ENCODE peak calls at places on chromosome 1, in six cellular contexts. One of them, this sample, is unnamed. For H3K4me1, the result is how much of the 10 kb centered on the place peaks cover.

GRCh38 chr1:119010201-119010600 is 22.1 kb upstream of the TBX15 start:
- DNase-seq in hepatocyte: no peak
- DNase-seq in DND-41: no peak
- DNase-seq in heart left ventricle: no peak
- DNase-seq in MM.1S: no peak
- DNase-seq in esophagus squamous epithelium: no peak
- DNase-seq in this sample: no peak

GRCh38 chr1:94025383-94026340 is 95.3 kb downstream of the ABCA4 start:
- DNase-seq in hepatocyte: peak
- DNase-seq in DND-41: peak
- DNase-seq in heart left ventricle: no peak
- DNase-seq in MM.1S: no peak
- DNase-seq in esophagus squamous epithelium: no peak
- DNase-seq in this sample: peak

GRCh38 chr1:6962956-6963915 is 178.0 kb downstream of the CAMTA1 start:
- DNase-seq in hepatocyte: peak
- DNase-seq in DND-41: no peak
- DNase-seq in heart left ventricle: peak
- DNase-seq in MM.1S: peak
- DNase-seq in esophagus squamous epithelium: no peak
- DNase-seq in this sample: peak

GRCh38 chr1:4395676-4396075 is 258.7 kb upstream of the AJAP1 start:
- DNase-seq in hepatocyte: no peak
- DNase-seq in DND-41: no peak
- DNase-seq in heart left ventricle: no peak
- DNase-seq in MM.1S: no peak
- DNase-seq in esophagus squamous epithelium: no peak
- DNase-seq in this sample: no peak

GRCh38 chr1:52814465-52814864 is 28.1 kb upstream of the ZYG11A start:
- DNase-seq in hepatocyte: peak
- DNase-seq in DND-41: no peak
- DNase-seq in heart left ventricle: no peak
- DNase-seq in MM.1S: no peak
- DNase-seq in esophagus squamous epithelium: no peak
- DNase-seq in this sample: no peak

GRCh38 chr1:151992345-151993083 is 1.1 kb downstream of the S100A10 start:
- DNase-seq in hepatocyte: peak
- DNase-seq in DND-41: no peak
- DNase-seq in heart left ventricle: peak
- DNase-seq in MM.1S: no peak
- DNase-seq in esophagus squamous epithelium: peak
- DNase-seq in this sample: no peak

GRCh38 chr1:61293197-61293596 is 210.8 kb downstream of the NFIA start:
- DNase-seq in hepatocyte: no peak
- DNase-seq in DND-41: no peak
- DNase-seq in heart left ventricle: no peak
- DNase-seq in MM.1S: no peak
- DNase-seq in esophagus squamous epithelium: no peak
- DNase-seq in this sample: no peak

GRCh38 chr1:150149490-150150453 is at the start of gene PLEKHO1:
- DNase-seq in hepatocyte: peak
- DNase-seq in DND-41: peak
- DNase-seq in heart left ventricle: peak
- DNase-seq in MM.1S: peak
- DNase-seq in esophagus squamous epithelium: no peak
- DNase-seq in this sample: peak

GRCh38 chr1:27382950-27383627 is at the start of gene CD164L2:
- DNase-seq in hepatocyte: peak
- DNase-seq in DND-41: no peak
- DNase-seq in heart left ventricle: no peak
- DNase-seq in MM.1S: no peak
- DNase-seq in esophagus squamous epithelium: no peak
- DNase-seq in this sample: no peak

GRCh38 chr1:234727018-234727757 is 117.2 kb upstream of the IRF2BP2 start:
- DNase-seq in hepatocyte: no peak
- DNase-seq in DND-41: no peak
- DNase-seq in heart left ventricle: no peak
- DNase-seq in MM.1S: peak
- DNase-seq in esophagus squamous epithelium: no peak
- DNase-seq in this sample: peak

GRCh38 chr1:101331794-101332193 is 95.0 kb downstream of the S1PR1 start:
- DNase-seq in hepatocyte: no peak
- DNase-seq in DND-41: no peak
- DNase-seq in heart left ventricle: no peak
- DNase-seq in MM.1S: no peak
- DNase-seq in esophagus squamous epithelium: no peak
- DNase-seq in this sample: no peak

GRCh38 chr1:116401646-116402176 is 28.7 kb downstream of the ATP1A1 start:
- DNase-seq in hepatocyte: no peak
- DNase-seq in DND-41: no peak
- DNase-seq in heart left ventricle: no peak
- DNase-seq in MM.1S: no peak
- DNase-seq in esophagus squamous epithelium: no peak
- DNase-seq in this sample: no peak

GRCh38 chr1:197695961-197696360 is 79.3 kb downstream of the DENND1B start:
- DNase-seq in hepatocyte: no peak
- DNase-seq in DND-41: no peak
- DNase-seq in heart left ventricle: no peak
- DNase-seq in MM.1S: no peak
- DNase-seq in esophagus squamous epithelium: no peak
- DNase-seq in this sample: no peak

GRCh38 chr1:168340796-168341510 is 60.3 kb downstream of the TBX19 start:
- DNase-seq in hepatocyte: no peak
- DNase-seq in DND-41: no peak
- DNase-seq in heart left ventricle: no peak
- DNase-seq in MM.1S: peak
- DNase-seq in esophagus squamous epithelium: no peak
- DNase-seq in this sample: no peak

GRCh38 chr1:93200714-93201113 is 20.2 kb downstream of the CCDC18 start:
- DNase-seq in hepatocyte: no peak
- DNase-seq in DND-41: no peak
- DNase-seq in heart left ventricle: no peak
- DNase-seq in MM.1S: no peak
- DNase-seq in esophagus squamous epithelium: no peak
- DNase-seq in this sample: no peak

GRCh38 chr1:210200090-210200736 is 32.4 kb upstream of the SERTAD4 start:
- DNase-seq in hepatocyte: no peak
- DNase-seq in DND-41: no peak
- DNase-seq in heart left ventricle: no peak
- DNase-seq in MM.1S: no peak
- DNase-seq in esophagus squamous epithelium: no peak
- DNase-seq in this sample: peak

GRCh38 chr1:220970311-220970710 is 91.1 kb downstream of the HLX start:
- DNase-seq in hepatocyte: no peak
- DNase-seq in DND-41: no peak
- DNase-seq in heart left ventricle: no peak
- DNase-seq in MM.1S: no peak
- DNase-seq in esophagus squamous epithelium: no peak
- DNase-seq in this sample: no peak

GRCh38 chr1:209692296-209692695 is 12.3 kb upstream of the HSD11B1 start:
- DNase-seq in hepatocyte: no peak
- DNase-seq in DND-41: no peak
- DNase-seq in heart left ventricle: no peak
- DNase-seq in MM.1S: no peak
- DNase-seq in esophagus squamous epithelium: no peak
- DNase-seq in this sample: peak

GRCh38 chr1:65256860-65257719 is 52.3 kb upstream of the DNAJC6 start:
- DNase-seq in hepatocyte: no peak
- DNase-seq in DND-41: no peak
- DNase-seq in heart left ventricle: no peak
- DNase-seq in MM.1S: no peak
- DNase-seq in esophagus squamous epithelium: no peak
- DNase-seq in this sample: no peak

GRCh38 chr1:232367293-232367692 is 262.6 kb downstream of the SIPA1L2 start:
- DNase-seq in hepatocyte: peak
- DNase-seq in DND-41: no peak
- DNase-seq in heart left ventricle: no peak
- DNase-seq in MM.1S: no peak
- DNase-seq in esophagus squamous epithelium: no peak
- DNase-seq in this sample: no peak

GRCh38 chr1:58779059-58779754 is 4.6 kb downstream of the JUN start:
- DNase-seq in hepatocyte: peak
- DNase-seq in DND-41: no peak
- DNase-seq in heart left ventricle: no peak
- DNase-seq in MM.1S: no peak
- DNase-seq in esophagus squamous epithelium: no peak
- DNase-seq in this sample: no peak

GRCh38 chr1:172719694-172720138 is 60.8 kb downstream of the FASLG start:
- DNase-seq in hepatocyte: peak
- DNase-seq in DND-41: no peak
- DNase-seq in heart left ventricle: no peak
- DNase-seq in MM.1S: peak
- DNase-seq in esophagus squamous epithelium: no peak
- DNase-seq in this sample: peak

GRCh38 chr1:211468595-211468994 is 23.4 kb downstream of the RD3 start:
- DNase-seq in hepatocyte: no peak
- DNase-seq in DND-41: no peak
- DNase-seq in heart left ventricle: peak
- DNase-seq in MM.1S: no peak
- DNase-seq in esophagus squamous epithelium: no peak
- DNase-seq in this sample: no peak

GRCh38 chr1:115337276-115337632 is 795 bp downstream of the NGF start:
- DNase-seq in hepatocyte: no peak
- DNase-seq in DND-41: no peak
- DNase-seq in heart left ventricle: no peak
- DNase-seq in MM.1S: no peak
- DNase-seq in esophagus squamous epithelium: no peak
- DNase-seq in this sample: no peak

GRCh38 chr1:171717080-171717479 is 24.8 kb downstream of the VAMP4 start:
- DNase-seq in hepatocyte: no peak
- DNase-seq in DND-41: no peak
- DNase-seq in heart left ventricle: no peak
- DNase-seq in MM.1S: no peak
- DNase-seq in esophagus squamous epithelium: no peak
- DNase-seq in this sample: no peak

GRCh38 chr1:46489169-46489637 is 433 bp upstream of the DMBX1 start:
- DNase-seq in hepatocyte: peak
- DNase-seq in DND-41: no peak
- DNase-seq in heart left ventricle: no peak
- DNase-seq in MM.1S: no peak
- DNase-seq in esophagus squamous epithelium: no peak
- DNase-seq in this sample: no peak

GRCh38 chr1:46487818-46488218 is 1.8 kb upstream of the DMBX1 start:
- DNase-seq in hepatocyte: no peak
- DNase-seq in DND-41: no peak
- DNase-seq in heart left ventricle: no peak
- DNase-seq in MM.1S: no peak
- DNase-seq in esophagus squamous epithelium: no peak
- DNase-seq in this sample: peak

GRCh38 chr1:46486432-46487015 is 3.1 kb upstream of the DMBX1 start:
- DNase-seq in hepatocyte: no peak
- DNase-seq in DND-41: no peak
- DNase-seq in heart left ventricle: no peak
- DNase-seq in MM.1S: no peak
- DNase-seq in esophagus squamous epithelium: no peak
- DNase-seq in this sample: no peak

GRCh38 chr1:46489638-46490602 is at the start of gene DMBX1:
- DNase-seq in hepatocyte: peak
- DNase-seq in DND-41: no peak
- DNase-seq in heart left ventricle: peak
- DNase-seq in MM.1S: peak
- DNase-seq in esophagus squamous epithelium: no peak
- DNase-seq in this sample: peak

GRCh38 chr1:46488343-46489168 is 1.1 kb upstream of the DMBX1 start:
- DNase-seq in hepatocyte: peak
- DNase-seq in DND-41: no peak
- DNase-seq in heart left ventricle: no peak
- DNase-seq in MM.1S: no peak
- DNase-seq in esophagus squamous epithelium: no peak
- DNase-seq in this sample: no peak
- H3K4me1 ChIP-seq in hepatocyte: under half
- H3K4me1 ChIP-seq in DND-41: under half
- H3K4me1 ChIP-seq in heart left ventricle: under half
- H3K4me1 ChIP-seq in MM.1S: under half
- H3K4me1 ChIP-seq in esophagus squamous epithelium: under half
- H3K4me1 ChIP-seq in this sample: under half

GRCh38 chr1:245962453-245962852 is 544.6 kb downstream of the SMYD3 start:
- DNase-seq in hepatocyte: no peak
- DNase-seq in DND-41: no peak
- DNase-seq in heart left ventricle: no peak
- DNase-seq in MM.1S: no peak
- DNase-seq in esophagus squamous epithelium: no peak
- DNase-seq in this sample: no peak
- TF ChIP-seq CTCF in hepatocyte: no peak
- TF ChIP-seq CTCF in DND-41: no peak
- TF ChIP-seq CTCF in heart left ventricle: no peak
- TF ChIP-seq CTCF in MM.1S: no peak
- TF ChIP-seq CTCF in esophagus squamous epithelium: no peak
- TF ChIP-seq CTCF in this sample: no peak

GRCh38 chr1:15197591-15198447 is 44.3 kb downstream of the TMEM51 start:
- DNase-seq in hepatocyte: no peak
- DNase-seq in DND-41: no peak
- DNase-seq in heart left ventricle: no peak
- DNase-seq in MM.1S: no peak
- DNase-seq in esophagus squamous epithelium: no peak
- DNase-seq in this sample: no peak

GRCh38 chr1:15201849-15202551 is 45.0 kb upstream of the FHAD1 start:
- DNase-seq in hepatocyte: peak
- DNase-seq in DND-41: no peak
- DNase-seq in heart left ventricle: no peak
- DNase-seq in MM.1S: no peak
- DNase-seq in esophagus squamous epithelium: no peak
- DNase-seq in this sample: no peak

GRCh38 chr1:15204931-15205330 is 42.1 kb upstream of the FHAD1 start:
- DNase-seq in hepatocyte: no peak
- DNase-seq in DND-41: no peak
- DNase-seq in heart left ventricle: no peak
- DNase-seq in MM.1S: no peak
- DNase-seq in esophagus squamous epithelium: no peak
- DNase-seq in this sample: no peak

GRCh38 chr1:15198684-15199083 is 45.1 kb downstream of the TMEM51 start:
- DNase-seq in hepatocyte: no peak
- DNase-seq in DND-41: no peak
- DNase-seq in heart left ventricle: no peak
- DNase-seq in MM.1S: no peak
- DNase-seq in esophagus squamous epithelium: no peak
- DNase-seq in this sample: no peak

GRCh38 chr1:15201221-15201620 is 45.8 kb upstream of the FHAD1 start:
- DNase-seq in hepatocyte: no peak
- DNase-seq in DND-41: no peak
- DNase-seq in heart left ventricle: no peak
- DNase-seq in MM.1S: no peak
- DNase-seq in esophagus squamous epithelium: no peak
- DNase-seq in this sample: no peak
- H3K4me1 ChIP-seq in hepatocyte: under half
- H3K4me1 ChIP-seq in DND-41: under half
- H3K4me1 ChIP-seq in heart left ventricle: under half
- H3K4me1 ChIP-seq in MM.1S: under half
- H3K4me1 ChIP-seq in esophagus squamous epithelium: under half
- H3K4me1 ChIP-seq in this sample: under half

DNA sequence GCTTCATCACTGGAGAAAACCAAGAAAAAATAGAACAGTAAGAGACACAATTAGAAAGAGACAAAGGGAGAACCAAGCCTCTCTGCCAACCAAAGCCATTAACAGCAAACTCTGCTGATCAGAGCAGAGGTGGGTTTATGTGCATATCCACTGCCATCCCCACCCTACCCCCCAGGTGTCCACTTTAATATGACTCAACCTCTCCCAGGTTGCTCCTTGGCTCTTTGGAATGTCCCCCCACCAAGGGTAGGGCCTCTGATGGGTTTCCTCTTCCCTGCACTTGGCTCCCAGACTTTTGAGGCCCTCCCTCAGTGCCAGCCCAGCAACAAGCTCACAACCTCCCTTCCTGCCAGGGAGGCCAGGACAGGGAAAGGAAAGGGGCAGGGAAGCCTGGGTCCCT is 104.8 kb downstream of the DMRTA2 start:
- DNase-seq in hepatocyte: no peak
- DNase-seq in DND-41: no peak
- DNase-seq in heart left ventricle: no peak
- DNase-seq in MM.1S: no peak
- DNase-seq in esophagus squamous epithelium: no peak
- DNase-seq in this sample: no peak
- TF ChIP-seq CTCF in hepatocyte: no peak
- TF ChIP-seq CTCF in DND-41: no peak
- TF ChIP-seq CTCF in heart left ventricle: no peak
- TF ChIP-seq CTCF in MM.1S: no peak
- TF ChIP-seq CTCF in esophagus squamous epithelium: no peak
- TF ChIP-seq CTCF in this sample: no peak